ENCODE peak calls at places on chromosomes 5 and 9, in five cellular contexts. N is IMR-90, T is HepG2, G is GM12878, H is K562. C is an unnamed sample.

GRCh38 chr5:137220523-137220927 is 278.6 kb downstream of the SPOCK1 start:
- DNase-seq in N (peak; percentile 78), T (peak; percentile 76), G (no peak), H (peak; percentile 19), C (peak; percentile 87)

GRCh38 chr5:113382736-113383135 is 52.1 kb downstream of the TSSK1B start:
- DNase-seq in N (no peak), T (no peak), G (no peak), H (no peak), C (no peak)

GRCh38 chr5:27472875-27473274 is 434.5 kb upstream of the CDH9 start:
- DNase-seq in N (no peak), T (peak; percentile 33), G (no peak), H (no peak), C (peak; percentile 62)

GRCh38 chr9:136921718-136922117 is 22.8 kb downstream of the FBXW5 start:
- DNase-seq in N (no peak), T (no peak), G (no peak), H (no peak), C (no peak)

GRCh38 chr9:136614967-136615623 is 47.6 kb upstream of the EGFL7 start:
- DNase-seq in N (no peak), T (no peak), G (no peak), H (no peak), C (no peak)

GRCh38 chr5:178365501-178366440 is 133.2 kb upstream of the PHYKPL start:
- DNase-seq in N (no peak), T (no peak), G (no peak), H (no peak), C (no peak)

GRCh38 chr5:106121972-106122605 is 1548.6 kb downstream of the EFNA5 start:
- DNase-seq in N (peak; percentile 4), T (no peak), G (no peak), H (peak; percentile 75), C (peak; percentile 28)

GRCh38 chr5:131171276-131171815 is 602 bp downstream of the LYRM7 start:
- DNase-seq in N (no peak), T (peak; percentile 27), G (no peak), H (no peak), C (no peak)

GRCh38 chr9:110835859-110836271 is 167.3 kb downstream of the MUSK start:
- DNase-seq in N (peak; percentile 61), T (no peak), G (no peak), H (no peak), C (no peak)

GRCh38 chr9:133497443-133497842 is 18.5 kb upstream of the SLC2A6 start:
- DNase-seq in N (no peak), T (no peak), G (no peak), H (no peak), C (no peak)

GRCh38 chr9:135173066-135173465 is 85.6 kb downstream of the OLFM1 start:
- DNase-seq in N (no peak), T (no peak), G (no peak), H (no peak), C (no peak)

GRCh38 chr5:88937406-88937805 is 54.4 kb upstream of the MEF2C start:
- DNase-seq in N (no peak), T (no peak), G (no peak), H (no peak), C (no peak)

GRCh38 chr5:61162832-61163567 is 732 bp upstream of the SMIM15 start:
- DNase-seq in N (peak; percentile 36), T (peak; percentile 59), G (no peak), H (no peak), C (peak; percentile 70)
- TF ChIP-seq SMC3 in N (no peak), T (no peak), G (no peak), H (no peak), C (no peak)

GRCh38 chr5:139732019-139732418 is 63.6 kb upstream of the PSD2 start:
- DNase-seq in N (no peak), T (no peak), G (no peak), H (no peak), C (no peak)

GRCh38 chr5:139734517-139734916 is 61.1 kb upstream of the PSD2 start:
- DNase-seq in N (no peak), T (peak; percentile 73), G (no peak), H (no peak), C (no peak)

GRCh38 chr5:139733698-139734491 is 61.7 kb upstream of the PSD2 start:
- DNase-seq in N (no peak), T (peak; percentile 98), G (no peak), H (no peak), C (no peak)

GRCh38 chr5:139731281-139731680 is 64.3 kb upstream of the PSD2 start:
- DNase-seq in N (no peak), T (no peak), G (no peak), H (no peak), C (no peak)

GRCh38 chr5:139733289-139733688 is 62.3 kb upstream of the PSD2 start:
- DNase-seq in N (no peak), T (no peak), G (no peak), H (no peak), C (no peak)
- TF ChIP-seq BHLHE40 in N (no peak), T (no peak), G (no peak), H (no peak), C (no peak)

GRCh38 chr9:101026824-101027223 is 1.7 kb upstream of the PLPPR1 start:
- DNase-seq in N (no peak), T (peak; percentile 8), G (no peak), H (no peak), C (no peak)

GRCh38 chr9:101029300-101030021 is 934 bp downstream of the PLPPR1 start:
- DNase-seq in N (no peak), T (no peak), G (no peak), H (no peak), C (no peak)

GRCh38 chr9:101028346-101029299 is at the start of gene PLPPR1:
- DNase-seq in N (peak; percentile 3), T (peak; percentile 89), G (no peak), H (no peak), C (peak; percentile 53)

GRCh38 chr9:101027733-101028345 is 688 bp upstream of the PLPPR1 start:
- DNase-seq in N (no peak), T (peak; percentile 67), G (no peak), H (no peak), C (no peak)

GRCh38 chr9:101027246-101027645 is 1.3 kb upstream of the PLPPR1 start:
- DNase-seq in N (no peak), T (no peak), G (no peak), H (no peak), C (no peak)
- TF ChIP-seq SMC3 in N (no peak), T (no peak), G (no peak), H (no peak), C (no peak)

DNA sequence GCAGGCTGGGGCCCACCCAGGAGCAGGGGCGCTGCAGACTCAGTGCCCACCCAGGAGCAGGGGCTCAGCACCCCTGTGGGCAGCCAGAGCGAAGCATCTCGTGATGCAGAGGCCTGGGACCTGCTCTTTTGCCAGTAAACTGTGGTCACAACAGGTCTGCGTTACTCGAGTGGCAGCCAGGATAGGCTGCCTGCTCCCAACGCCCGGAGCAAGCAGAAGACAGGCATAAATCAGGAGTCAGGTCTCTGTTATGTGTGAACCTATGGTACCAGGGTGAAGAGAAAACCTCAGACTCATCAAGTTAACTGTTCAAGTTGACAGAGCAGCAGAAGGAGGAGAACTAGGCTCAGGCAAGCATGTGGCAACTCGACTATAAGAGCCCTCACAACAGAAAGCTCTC is 71.9 kb downstream of the GOLPH3 start:
- DNase-seq in N (no peak), T (no peak), G (no peak), H (no peak), C (no peak)
- TF ChIP-seq BHLHE40 in N (no peak), T (no peak), G (no peak), H (no peak), C (no peak)

GRCh38 chr5:132386644-132387286 is 17.3 kb downstream of the SLC22A5 start:
- DNase-seq in N (peak; percentile 71), T (peak; percentile 56), G (peak; percentile 70), H (peak; percentile 62), C (peak; percentile 80)
- TF ChIP-seq SMC3 in N (peak; percentile 90), T (peak; percentile 71), G (peak; percentile 99), H (peak; percentile 91), C (peak; percentile 89)